ENCODE peak calls at places on chromosomes 4 and X, in six cellular contexts. V is IMR-90, M is fibroblast of lung, W is right lobe of liver, Y is cardiac muscle cell, K is ovary. H is an unnamed sample. For H3K9me3, the result is how much of the 10 kb centered on the place peaks cover.

GRCh38 chrX:80810365-80810978 is 795 bp upstream of the BRWD3 start:
- DNase-seq in Y (no peak), M (peak), W (no peak), K (no peak), V (no peak), H (no peak)

GRCh38 chrX:11269006-11269405 is 24.2 kb upstream of the AMELX start:
- DNase-seq in M (no peak), Y (no peak), K (no peak), W (no peak), V (no peak), H (no peak)

GRCh38 chrX:44871114-44871645 is 1.8 kb upstream of the KDM6A start:
- DNase-seq in W (peak), K (peak), Y (no peak), V (no peak), M (peak), H (no peak)

GRCh38 chr4:173801876-173802713 is 272.1 kb upstream of the HAND2 start:
- DNase-seq in V (peak), M (peak), K (no peak), Y (no peak), W (no peak), H (no peak)

GRCh38 chrX:121455890-121456289 is 408.5 kb downstream of the GLUD2 start:
- DNase-seq in W (no peak), K (no peak), Y (no peak), V (no peak), M (no peak), H (no peak)

GRCh38 chrX:96379951-96380350 is 304.7 kb upstream of the DIAPH2 start:
- DNase-seq in Y (no peak), V (no peak), W (no peak), K (no peak), M (no peak), H (no peak)

GRCh38 chrX:22665818-22666217 is 333.9 kb upstream of the DDX53 start:
- DNase-seq in W (no peak), V (no peak), M (no peak), Y (no peak), K (no peak), H (no peak)

GRCh38 chr4:146333187-146333894 is 119.0 kb downstream of the REELD1 start:
- DNase-seq in Y (no peak), V (peak), W (no peak), K (no peak), M (peak), H (no peak)

GRCh38 chr4:113878718-113879117 is 100.7 kb downstream of the ARSJ start:
- DNase-seq in V (peak), M (peak), Y (peak), W (no peak), K (no peak), H (no peak)

GRCh38 chrX:63350551-63350950 is 581 bp downstream of the SPIN4 start:
- DNase-seq in W (peak), M (peak), Y (peak), V (no peak), K (peak), H (no peak)

GRCh38 chr4:133598779-133599178 is 449.7 kb downstream of the PCDH10 start:
- DNase-seq in W (no peak), M (no peak), Y (no peak), K (no peak), V (no peak), H (no peak)

GRCh38 chrX:1531106-1531890 is 5.7 kb downstream of the P2RY8 start:
- DNase-seq in V (no peak), W (no peak), M (no peak), K (no peak), Y (no peak), H (no peak)

GRCh38 chr4:8690216-8690786 is 97.7 kb downstream of the CPZ start:
- DNase-seq in V (no peak), M (no peak), W (no peak), K (no peak), Y (no peak), H (no peak)

GRCh38 chrX:126658447-126658846 is 105.8 kb upstream of the DCAF12L1 start:
- DNase-seq in Y (no peak), V (no peak), K (no peak), W (no peak), M (no peak), H (no peak)

GRCh38 chr4:139014391-139015268 is 951 bp upstream of the NOCT start:
- DNase-seq in M (peak), Y (no peak), K (no peak), V (peak), W (no peak), H (no peak)

GRCh38 chr4:123967360-123967759 is 570.8 kb downstream of the SPRY1 start:
- DNase-seq in K (no peak), W (no peak), Y (no peak), M (peak), V (no peak), H (no peak)

GRCh38 chr4:13537832-13538177 is 6.5 kb downstream of the NKX3-2 start:
- DNase-seq in Y (no peak), K (no peak), W (no peak), M (no peak), V (no peak), H (no peak)

GRCh38 chrX:132433001-132433400 is 55.8 kb downstream of the MBNL3 start:
- DNase-seq in V (no peak), W (no peak), M (no peak), Y (peak), K (no peak), H (no peak)

GRCh38 chr4:74424111-74424510 is 20.8 kb upstream of the AREG start:
- DNase-seq in V (no peak), M (no peak), Y (no peak), W (no peak), K (no peak), H (no peak)

GRCh38 chr4:134365852-134366251 is 164.3 kb upstream of the PABPC4L start:
- DNase-seq in K (no peak), W (no peak), V (peak), Y (no peak), M (no peak), H (no peak)

GRCh38 chr4:66687393-66687971 is 857.8 kb downstream of the CENPC start:
- DNase-seq in Y (no peak), W (no peak), V (no peak), K (no peak), M (no peak), H (no peak)

DNA sequence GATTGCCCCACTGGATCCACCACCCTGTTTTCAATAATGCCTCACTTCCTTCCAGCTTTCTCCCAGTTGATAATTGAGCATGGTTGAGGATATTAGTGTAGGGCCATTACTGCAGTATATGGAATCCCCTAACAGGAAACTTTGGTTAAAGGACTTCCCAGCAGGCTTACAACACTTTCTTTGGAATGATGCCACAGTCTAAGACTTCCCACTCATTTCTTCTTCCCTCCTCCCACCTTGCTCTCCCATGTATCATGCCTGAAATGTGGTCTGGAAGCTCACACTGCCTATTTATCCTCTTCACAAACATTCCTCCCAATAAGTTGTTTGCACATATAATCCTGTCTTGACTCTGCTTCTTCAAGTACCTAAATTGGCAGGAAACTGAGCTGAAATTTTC is 863.3 kb downstream of the CENPC start:
- DNase-seq in K (no peak), Y (no peak), W (no peak), M (no peak), V (peak), H (no peak)
- H3K9me3 ChIP-seq in K (under half), Y (under half), W (under half), M (under half), V (under half), H (under half)

DNA sequence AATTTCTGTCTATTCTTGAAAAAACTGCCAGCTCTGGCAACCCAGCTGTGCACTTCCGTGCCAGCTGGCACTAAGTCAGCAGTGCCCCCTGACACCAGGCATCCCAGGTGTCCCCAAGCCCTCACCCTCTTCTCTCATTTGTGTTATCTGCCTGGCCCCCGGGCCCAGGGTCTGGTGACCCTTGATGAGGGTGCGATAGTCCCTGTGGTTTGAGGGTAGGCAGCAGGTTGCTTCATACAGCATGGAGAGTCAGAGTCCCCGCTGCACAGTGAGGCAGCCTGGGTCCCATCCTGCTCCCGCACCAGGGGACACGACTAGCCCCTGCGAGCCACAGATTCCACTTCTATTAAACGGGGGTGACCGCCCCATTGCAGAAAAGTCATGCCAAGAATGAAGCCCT is 1.9 kb downstream of the MAN2B2 start:
- DNase-seq in M (no peak), Y (no peak), K (no peak), W (no peak), V (no peak), H (no peak)
- H3K27ac ChIP-seq in M (no peak), Y (no peak), K (no peak), W (peak), V (no peak), H (no peak)

DNA sequence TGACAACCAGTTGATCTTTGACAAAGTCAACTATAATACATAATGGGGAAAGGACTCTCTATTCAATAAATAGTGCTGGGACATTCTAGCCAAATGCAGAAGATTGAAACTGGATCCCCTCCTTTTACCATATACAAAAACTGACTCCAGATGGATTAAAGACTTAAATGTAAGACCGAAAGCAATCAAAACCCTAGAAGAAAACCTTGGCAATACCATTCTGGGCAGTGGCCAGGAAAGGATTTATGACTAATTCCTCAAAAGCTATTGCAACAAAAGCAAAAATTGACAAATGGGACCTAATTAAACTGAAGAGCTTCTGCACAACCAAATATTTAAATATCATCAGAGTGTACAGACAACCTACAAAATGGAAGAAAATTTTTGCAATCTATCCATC is 185.1 kb downstream of the NPNT start:
- DNase-seq in V (peak), K (no peak), W (no peak), Y (no peak), M (peak), H (no peak)
- H3K9me3 ChIP-seq in V (under half), K (under half), W (under half), Y (under half), M (under half), H (under half)

DNA sequence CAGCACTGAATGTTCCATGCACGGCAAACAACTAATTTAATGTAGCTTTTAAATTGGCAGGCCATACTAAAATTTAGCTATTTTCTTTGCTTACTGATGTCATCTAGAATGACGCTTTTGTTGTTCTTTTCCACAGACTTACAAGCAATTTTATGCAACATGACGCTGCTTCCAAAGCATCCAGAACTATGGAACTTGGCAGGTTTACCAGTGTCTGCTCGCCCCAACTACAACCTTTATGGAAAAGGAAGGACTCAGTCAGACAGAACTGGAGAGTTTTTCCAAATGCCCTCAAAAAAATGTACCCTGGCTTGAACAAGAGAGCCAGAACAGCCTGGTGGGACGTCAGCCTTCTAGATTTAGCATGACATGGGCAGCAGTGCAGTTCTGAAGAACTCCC is 58.7 kb downstream of the ANOS1 start:
- DNase-seq in Y (no peak), W (no peak), K (no peak), M (peak), V (no peak), H (no peak)
- H3K27ac ChIP-seq in Y (no peak), W (no peak), K (no peak), M (no peak), V (no peak), H (no peak)

GRCh38 chr4:190015538-190016368 is 11.3 kb downstream of the FRG2 start:
- DNase-seq in Y (no peak), V (no peak), K (no peak), M (no peak), W (no peak), H (no peak)
- H3K9me3 ChIP-seq in Y (under half), V (under half), K (under half), M (under half), W (under half), H (under half)

DNA sequence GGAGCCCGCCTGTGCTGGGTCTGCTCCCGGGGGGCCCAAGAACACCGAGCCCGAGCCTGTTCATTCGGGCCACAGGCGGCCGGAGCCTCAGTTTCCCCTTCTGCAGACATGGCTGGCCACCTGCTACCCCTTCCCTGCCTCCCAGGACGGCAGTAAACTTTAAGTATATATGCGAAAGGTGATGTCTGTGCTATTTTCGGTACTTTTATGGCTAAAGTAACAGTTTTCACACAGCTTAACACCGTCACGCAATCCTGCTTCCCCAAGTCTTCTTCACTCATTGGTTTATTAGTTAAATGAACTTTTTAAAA is 464 bp downstream of the ANAPC4 start:
- DNase-seq in Y (no peak), K (no peak), V (no peak), M (no peak), W (peak), H (no peak)
- H3K27ac ChIP-seq in Y (no peak), K (peak), V (peak), M (peak), W (peak), H (peak)

DNA sequence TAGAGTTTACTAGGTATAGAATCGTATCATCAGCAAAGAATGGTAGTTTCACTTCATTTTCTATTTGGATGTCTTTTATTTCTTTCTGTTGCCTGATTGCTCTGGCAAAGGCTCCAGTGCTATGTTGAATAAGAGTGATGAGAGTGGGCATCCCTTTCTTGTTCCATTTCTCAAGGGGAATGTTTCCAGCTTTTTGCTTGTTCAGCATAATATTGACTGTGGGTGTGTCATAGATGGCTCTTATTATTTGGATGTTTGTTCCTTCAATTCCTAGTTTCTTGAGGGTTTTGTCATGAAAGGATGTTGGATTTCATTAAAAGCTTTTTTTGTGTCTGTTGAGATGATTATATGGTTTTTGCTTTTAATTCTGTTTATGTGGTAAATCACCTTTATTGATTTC is 1114.5 kb downstream of the RAPGEF2 start:
- DNase-seq in V (no peak), W (no peak), Y (no peak), K (no peak), M (no peak), H (no peak)
- H3K9me3 ChIP-seq in V (under half), W (under half), Y (under half), K (under half), M (under half), H (half or more)